ENCODE peak calls at places on chromosomes 5 and 9, in ten cellular contexts. Q, Y, G, B, R, N, D, U, P and O are unnamed samples.

GRCh38 chr9:16039103-16039987 is 486.5 kb downstream of the CCDC171 start:
- DNase-seq in Y (no peak), B (peak; percentile 34), Q (no peak), U (no peak), G (peak; percentile 47), N (no peak), P (no peak), D (no peak), R (no peak), O (peak; percentile 37)

GRCh38 chr5:178642351-178642909 is 15.6 kb upstream of the CLK4 start:
- DNase-seq in N (no peak), P (no peak), U (peak; percentile 88), D (peak; percentile 99), G (no peak), Y (no peak), R (no peak), Q (no peak), B (no peak), O (no peak)

GRCh38 chr5:59628062-59628828 is 265.3 kb downstream of the PDE4D start:
- DNase-seq in Q (no peak), D (no peak), R (no peak), B (no peak), N (no peak), U (no peak), P (no peak), G (no peak), Y (no peak), O (no peak)

GRCh38 chr5:128498844-128499455 is 39.1 kb downstream of the FBN2 start:
- DNase-seq in U (peak; percentile 80), P (no peak), R (no peak), Q (no peak), B (peak; percentile 40), Y (no peak), N (no peak), D (peak; percentile 70), G (no peak), O (no peak)

GRCh38 chr9:131178895-131179294 is 53.5 kb downstream of the NUP214 start:
- DNase-seq in G (no peak), R (no peak), U (no peak), P (no peak), N (no peak), B (no peak), Y (no peak), D (no peak), Q (no peak), O (no peak)

GRCh38 chr5:73419414-73420390 is 28.9 kb downstream of the FOXD1 start:
- DNase-seq in G (peak; percentile 17), Y (no peak), N (no peak), U (peak; percentile 76), Q (no peak), D (no peak), R (no peak), P (no peak), B (no peak), O (peak; percentile 84)

GRCh38 chr5:98296426-98296825 is 477.0 kb upstream of the RGMB start:
- DNase-seq in Q (no peak), G (no peak), D (peak; percentile 35), R (no peak), P (no peak), U (peak; percentile 60), Y (no peak), B (no peak), N (no peak), O (no peak)

GRCh38 chr9:131436386-131436785 is 42.5 kb downstream of the PRRC2B start:
- DNase-seq in D (no peak), U (no peak), Q (no peak), N (no peak), R (no peak), G (peak; percentile 58), Y (no peak), B (no peak), P (no peak), O (no peak)

GRCh38 chr9:134390537-134390936 is 64.3 kb downstream of the RXRA start:
- DNase-seq in U (no peak), B (no peak), G (no peak), Q (no peak), P (peak; percentile 91), N (no peak), R (no peak), Y (no peak), D (no peak), O (no peak)

GRCh38 chr9:134390947-134391318 is 64.7 kb downstream of the RXRA start:
- DNase-seq in D (no peak), B (no peak), Y (no peak), N (no peak), R (no peak), P (no peak), G (no peak), Q (no peak), U (no peak), O (no peak)

GRCh38 chr9:134392900-134393299 is 66.6 kb downstream of the RXRA start:
- DNase-seq in R (no peak), U (no peak), Y (no peak), P (no peak), D (no peak), G (no peak), N (no peak), Q (no peak), B (no peak), O (no peak)

GRCh38 chr9:134389659-134390058 is 63.4 kb downstream of the RXRA start:
- DNase-seq in N (no peak), R (no peak), Y (no peak), B (no peak), P (no peak), D (no peak), Q (no peak), U (no peak), G (no peak), O (no peak)

DNA sequence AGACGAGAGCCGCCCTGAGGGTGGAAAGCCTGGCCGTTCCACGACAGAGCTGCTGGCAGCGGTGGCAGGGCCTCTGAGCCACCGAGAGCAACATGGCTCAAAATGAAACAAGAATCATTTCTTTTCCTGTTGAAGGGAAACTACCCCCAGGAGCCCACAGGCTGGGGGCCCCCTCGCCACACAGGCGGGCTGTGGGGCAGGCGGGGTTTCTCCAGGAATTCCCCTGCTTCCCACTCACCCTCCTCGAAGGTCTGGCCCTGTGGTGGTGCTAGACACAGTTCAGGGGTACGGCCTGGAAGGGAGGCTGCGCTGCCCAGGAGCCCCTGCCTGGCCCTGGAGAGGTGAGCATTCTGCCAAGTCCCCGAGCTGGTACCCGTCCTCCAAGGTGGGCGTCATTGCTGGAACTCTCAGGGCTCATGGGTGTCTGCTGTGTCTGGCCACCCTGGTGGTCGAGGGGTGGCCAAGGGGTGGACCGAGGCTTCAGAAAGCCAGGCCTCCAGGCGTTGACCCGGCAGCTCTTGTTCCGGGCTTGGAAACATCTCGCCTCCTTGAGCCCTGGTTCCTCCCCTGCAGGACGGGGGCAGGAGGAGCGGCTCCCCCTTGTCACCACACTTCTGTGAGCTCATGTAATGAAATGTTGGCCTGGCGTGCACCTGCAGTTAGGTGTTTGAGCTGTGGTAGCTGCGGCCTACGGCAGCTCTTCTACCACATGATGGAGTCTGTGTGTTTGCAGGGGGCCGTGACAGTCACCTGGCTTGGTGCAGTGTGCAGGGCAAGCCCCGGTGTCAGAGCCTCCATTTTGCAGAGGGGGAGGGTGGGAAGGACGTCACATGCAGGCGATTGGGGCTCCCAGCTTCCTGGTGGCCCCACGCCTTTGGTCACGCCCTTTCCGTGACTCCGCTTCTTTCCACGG is 65.3 kb downstream of the RXRA start:
- DNase-seq in R (no peak), B (no peak), D (no peak), P (peak; percentile 96), Q (no peak), U (no peak), Y (no peak), G (no peak), N (no peak), O (no peak)
- H3K4me3 ChIP-seq in R (peak overlapping the region; percentile 7), B (no peak overlapping the region), D (no peak overlapping the region), P (peak overlapping the region; percentile 41), Q (no peak overlapping the region), U (no peak overlapping the region), Y (no peak overlapping the region), G (no peak overlapping the region), N (no peak overlapping the region), O (no peak overlapping the region)

DNA sequence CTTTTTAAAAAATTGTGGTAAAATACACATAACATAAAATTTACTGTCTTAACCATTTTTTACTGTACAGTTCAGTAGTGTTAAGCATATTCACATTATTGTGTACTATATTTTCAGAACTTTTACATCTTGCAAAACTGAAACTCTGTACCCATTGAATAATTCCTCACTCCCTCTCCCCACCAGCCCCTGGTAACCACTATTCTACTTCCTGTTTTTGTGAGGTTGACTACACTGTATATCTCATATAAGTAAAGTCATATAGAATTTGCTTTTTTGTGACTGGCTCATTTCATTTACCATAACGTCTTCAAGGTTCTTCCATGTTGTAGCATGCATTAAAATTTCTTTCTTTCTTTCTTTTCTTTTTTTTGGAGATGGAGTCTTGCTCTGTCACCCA is 87.0 kb downstream of the LNPEP start:
- DNase-seq in R (no peak), N (no peak), D (no peak), Y (no peak), B (no peak), P (no peak), U (no peak), Q (no peak), G (no peak), O (no peak)
- H3K27me3 ChIP-seq in R (no peaks in the 10 kb centered on the region), N (no peaks in the 10 kb centered on the region), D (no peaks in the 10 kb centered on the region), Y (no peaks in the 10 kb centered on the region), B (no peaks in the 10 kb centered on the region), P (no peaks in the 10 kb centered on the region), U (no peaks in the 10 kb centered on the region), Q (no peaks in the 10 kb centered on the region), G (no peaks in the 10 kb centered on the region), O (no peaks in the 10 kb centered on the region)

GRCh38 chr5:100772548-100772947 is 130.5 kb downstream of the ST8SIA4 start:
- DNase-seq in N (no peak), D (no peak), U (no peak), Q (no peak), B (no peak), P (no peak), R (no peak), Y (no peak), G (no peak), O (peak; percentile 10)

GRCh38 chr5:100780376-100780870 is 122.7 kb downstream of the ST8SIA4 start:
- DNase-seq in G (no peak), U (no peak), R (no peak), N (no peak), P (no peak), Y (no peak), D (no peak), Q (no peak), B (no peak), O (no peak)

GRCh38 chr5:100776244-100776643 is 126.8 kb downstream of the ST8SIA4 start:
- DNase-seq in B (no peak), N (no peak), R (no peak), G (no peak), P (no peak), U (peak; percentile 14), D (peak; percentile 26), Y (no peak), Q (no peak), O (no peak)

GRCh38 chr5:100779669-100780375 is 123.3 kb downstream of the ST8SIA4 start:
- DNase-seq in Q (no peak), G (no peak), B (no peak), D (no peak), P (no peak), Y (no peak), N (no peak), U (no peak), R (no peak), O (no peak)

DNA sequence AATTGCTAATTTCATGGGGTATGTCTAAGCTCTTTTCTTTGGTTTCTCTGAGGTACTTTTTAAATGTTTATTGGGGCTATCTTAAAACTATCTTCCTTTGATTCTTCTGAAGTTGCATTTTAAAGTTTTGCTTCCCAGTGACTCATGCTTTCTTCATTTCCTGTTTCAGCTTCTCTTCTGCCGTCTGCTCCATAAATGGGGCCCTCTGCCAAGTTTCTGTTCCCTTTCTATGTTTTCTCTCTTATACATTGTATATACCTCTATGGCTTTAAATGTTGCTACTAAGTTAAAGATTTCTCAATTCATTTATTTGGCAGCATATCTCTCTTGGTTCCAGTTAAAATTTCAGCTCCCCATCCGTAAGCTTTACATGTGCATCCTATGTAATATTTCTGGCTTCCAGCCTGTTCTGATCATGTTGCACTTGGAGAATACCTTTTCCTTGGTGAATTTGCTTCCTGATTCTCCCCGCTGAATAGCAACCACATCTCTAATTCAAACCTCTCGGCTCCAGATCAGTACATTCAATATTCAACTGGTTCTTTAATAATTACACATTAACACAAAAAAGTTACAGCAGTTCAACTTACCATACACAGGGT is 125.3 kb downstream of the ST8SIA4 start:
- DNase-seq in B (peak; percentile 29), U (peak; percentile 86), P (no peak), Y (no peak), Q (no peak), N (no peak), D (peak; percentile 88), R (no peak), G (no peak), O (no peak)
- H3K4me3 ChIP-seq in B (no peak overlapping the region), U (peak overlapping the region; percentile 35), P (no peak overlapping the region), Y (no peak overlapping the region), Q (no peak overlapping the region), N (no peak overlapping the region), D (peak overlapping the region; percentile 19), R (no peak overlapping the region), G (no peak overlapping the region), O (no peak overlapping the region)

GRCh38 chr5:77846422-77847128 is 70.4 kb upstream of the TBCA start:
- DNase-seq in R (no peak), B (no peak), G (no peak), P (no peak), N (peak; percentile 75), D (no peak), Q (no peak), Y (no peak), U (no peak), O (peak; percentile 70)
- H3K27me3 ChIP-seq in R (peaks cover 39% of the 10 kb centered on the region), B (no peaks in the 10 kb centered on the region), G (no peaks in the 10 kb centered on the region), P (peaks cover 15% of the 10 kb centered on the region), N (peaks cover 22% of the 10 kb centered on the region), D (no peaks in the 10 kb centered on the region), Q (no peaks in the 10 kb centered on the region), Y (no peaks in the 10 kb centered on the region), U (no peaks in the 10 kb centered on the region), O (peaks cover 94% of the 10 kb centered on the region)